ENCODE peak calls at places on chromosome X, in six cellular contexts. One of them, this sample, is unnamed.

GRCh38 chrX:17032351-17032750 is 85.9 kb downstream of the REPS2 start:
- DNase-seq in Calu3: peak; percentile 51
- DNase-seq in cardiac fibroblast: peak; percentile 59
- DNase-seq in ELF-1: no peak
- DNase-seq in fibroblast of mammary gland: peak; percentile 88
- DNase-seq in GM12892: no peak
- DNase-seq in this sample: no peak

GRCh38 chrX:69424161-69424560 is 80.0 kb upstream of the NALF2 start:
- DNase-seq in fibroblast of mammary gland: peak; percentile 33
- DNase-seq in Calu3: peak; percentile 1
- DNase-seq in cardiac fibroblast: peak; percentile 19
- DNase-seq in GM12892: no peak
- DNase-seq in ELF-1: no peak
- DNase-seq in this sample: no peak

GRCh38 chrX:113947548-113947947 is 636.3 kb upstream of the HTR2C start:
- DNase-seq in Calu3: no peak
- DNase-seq in fibroblast of mammary gland: no peak
- DNase-seq in ELF-1: no peak
- DNase-seq in cardiac fibroblast: no peak
- DNase-seq in GM12892: no peak
- DNase-seq in this sample: no peak

GRCh38 chrX:118347131-118347530 is 1.2 kb downstream of the WDR44 start:
- DNase-seq in Calu3: no peak
- DNase-seq in cardiac fibroblast: peak; percentile 67
- DNase-seq in GM12892: no peak
- DNase-seq in fibroblast of mammary gland: peak; percentile 68
- DNase-seq in ELF-1: no peak
- DNase-seq in this sample: no peak

GRCh38 chrX:14497184-14497666 is 32.1 kb upstream of the GLRA2 start:
- DNase-seq in ELF-1: no peak
- DNase-seq in Calu3: no peak
- DNase-seq in cardiac fibroblast: peak; percentile 15
- DNase-seq in fibroblast of mammary gland: peak; percentile 19
- DNase-seq in GM12892: no peak
- DNase-seq in this sample: no peak

GRCh38 chrX:150731795-150732194 is 38.6 kb downstream of the MTMR1 start:
- DNase-seq in Calu3: no peak
- DNase-seq in GM12892: no peak
- DNase-seq in ELF-1: no peak
- DNase-seq in fibroblast of mammary gland: peak; percentile 99
- DNase-seq in cardiac fibroblast: peak; percentile 96
- DNase-seq in this sample: no peak

GRCh38 chrX:57906790-57907189 is 3.5 kb downstream of the ZXDA start:
- DNase-seq in cardiac fibroblast: peak; percentile 73
- DNase-seq in Calu3: no peak
- DNase-seq in ELF-1: no peak
- DNase-seq in GM12892: no peak
- DNase-seq in fibroblast of mammary gland: peak; percentile 62
- DNase-seq in this sample: no peak

GRCh38 chrX:38870386-38870895 is 69.2 kb downstream of the MID1IP1 start:
- DNase-seq in Calu3: peak; percentile 66
- DNase-seq in ELF-1: peak; percentile 77
- DNase-seq in fibroblast of mammary gland: peak; percentile 37
- DNase-seq in cardiac fibroblast: no peak
- DNase-seq in GM12892: no peak
- DNase-seq in this sample: no peak

GRCh38 chrX:32896132-32896531 is 315.2 kb downstream of the DMD start:
- DNase-seq in ELF-1: no peak
- DNase-seq in GM12892: no peak
- DNase-seq in cardiac fibroblast: no peak
- DNase-seq in fibroblast of mammary gland: no peak
- DNase-seq in Calu3: no peak
- DNase-seq in this sample: no peak

This sample was measured in 8988T.